ENCODE peak calls at places on chromosomes 5 and 9, in ten cellular contexts. G, V, C, W, U, P, R, L, S and X are unnamed samples.

GRCh38 chr5:15807861-15808260 is 307.9 kb downstream of the FBXL7 start:
- DNase-seq in R (peak), P (no peak), S (no peak), U (peak), W (peak), V (peak), G (peak), C (no peak), L (no peak), X (no peak)

GRCh38 chr9:120353501-120353900 is 226.5 kb downstream of the CDK5RAP2 start:
- DNase-seq in R (no peak), S (no peak), P (no peak), G (no peak), V (peak), L (no peak), C (no peak), W (peak), U (no peak), X (no peak)

GRCh38 chr9:22446950-22447606 is 454 bp downstream of the DMRTA1 start:
- DNase-seq in P (peak), W (peak), C (peak), S (peak), L (no peak), V (peak), R (peak), U (peak), G (peak), X (peak)

GRCh38 chr5:915946-916345 is 23.3 kb downstream of the TRIP13 start:
- DNase-seq in R (no peak), U (no peak), G (no peak), V (no peak), L (no peak), S (no peak), P (no peak), C (no peak), W (no peak), X (no peak)

GRCh38 chr5:59149271-59149670 is 566.4 kb downstream of the RAB3C start:
- DNase-seq in U (no peak), G (no peak), R (no peak), V (no peak), P (no peak), L (no peak), W (no peak), C (no peak), S (no peak), X (no peak)

GRCh38 chr9:122718038-122718437 is 5.8 kb upstream of the OR1L4 start:
- DNase-seq in P (no peak), V (no peak), G (no peak), C (no peak), L (no peak), W (no peak), R (no peak), S (no peak), U (no peak), X (no peak)

GRCh38 chr9:90441814-90442213 is 200.8 kb downstream of the DIRAS2 start:
- DNase-seq in V (no peak), U (peak), P (no peak), L (no peak), S (no peak), W (peak), G (no peak), C (no peak), R (no peak), X (no peak)

GRCh38 chr5:127887282-127887681 is 184.1 kb downstream of the CCDC192 start:
- DNase-seq in W (peak), R (no peak), C (no peak), G (no peak), S (no peak), L (no peak), U (peak), P (no peak), V (no peak), X (peak)

GRCh38 chr5:134769206-134769605 is 10.6 kb downstream of the DDX46 start:
- DNase-seq in R (no peak), S (no peak), U (peak), P (no peak), L (no peak), C (no peak), G (no peak), W (no peak), V (peak), X (peak)

GRCh38 chr9:127664678-127665507 is 41.9 kb upstream of the CFAP157 start:
- DNase-seq in P (no peak), L (no peak), V (peak), R (no peak), U (no peak), G (no peak), C (no peak), W (no peak), S (no peak), X (no peak)

GRCh38 chr5:141835928-141836667 is 42.1 kb downstream of the PCDH1 start:
- DNase-seq in R (no peak), L (no peak), G (peak), V (peak), C (peak), U (no peak), S (no peak), P (no peak), W (no peak), X (no peak)

GRCh38 chr5:51544386-51544785 is 161.1 kb downstream of the ISL1 start:
- DNase-seq in P (no peak), G (no peak), U (no peak), W (peak), L (no peak), V (no peak), R (no peak), S (no peak), C (no peak), X (no peak)

GRCh38 chr9:114155967-114156294 is 594 bp downstream of the COL27A1 start:
- DNase-seq in P (no peak), C (no peak), R (no peak), L (no peak), U (peak), W (peak), S (peak), G (no peak), V (no peak), X (no peak)

GRCh38 chr9:133889498-133890301 is 102.4 kb downstream of the VAV2 start:
- DNase-seq in R (no peak), C (no peak), P (no peak), G (no peak), V (no peak), S (no peak), L (no peak), U (peak), W (peak), X (peak)

GRCh38 chr5:170986598-170986997 is 124.8 kb downstream of the RANBP17 start:
- DNase-seq in V (peak), C (no peak), L (no peak), R (no peak), U (peak), S (no peak), P (no peak), W (peak), G (no peak), X (peak)

GRCh38 chr9:105690742-105691141 is 3.6 kb upstream of the TMEM38B start:
- DNase-seq in C (no peak), P (no peak), W (peak), V (peak), S (no peak), R (no peak), G (no peak), L (no peak), U (peak), X (no peak)

GRCh38 chr5:132674671-132675506 is 1.1 kb downstream of the IL4 start:
- DNase-seq in R (no peak), G (no peak), U (peak), W (no peak), P (no peak), C (no peak), S (peak), L (no peak), V (peak), X (peak)

GRCh38 chr9:107154766-107155165 is 128.3 kb upstream of the RAD23B start:
- DNase-seq in S (no peak), C (no peak), R (no peak), P (no peak), L (no peak), U (no peak), G (no peak), V (no peak), W (no peak), X (no peak)

GRCh38 chr9:112337547-112337946 is 4.1 kb upstream of the PTBP3 start:
- DNase-seq in U (no peak), P (no peak), G (no peak), L (no peak), S (no peak), V (no peak), R (no peak), W (no peak), C (no peak), X (no peak)

GRCh38 chr9:89464991-89465390 is 32.9 kb downstream of the SEMA4D start:
- DNase-seq in S (no peak), V (no peak), R (no peak), L (no peak), G (no peak), W (no peak), U (no peak), C (no peak), P (no peak), X (no peak)